ENCODE peak calls at places on chromosomes 13 and 19, in five cellular contexts. One of them, this sample, is unnamed.
A peak's percentile ranks its signal among the peaks of the same experiment; 100 is the strongest.

GRCh38 chr19:54252243-54252642 is 4.8 kb downstream of the LILRB5 start:
- DNase-seq in GM04504: no peak
- DNase-seq in CD4-positive, alpha-beta memory T cell: no peak
- DNase-seq in PC-3: no peak
- DNase-seq in stimulated activated naive CD8-positive, alpha-beta T cell treated with anti-CD3 and anti-CD28 coated beads, Interleukin-15, amount 100 ng/mL, for 72 hours: no peak
- DNase-seq in this sample: no peak

GRCh38 chr13:50451609-50452008 is 391.9 kb downstream of the DLEU7 start:
- DNase-seq in GM04504: no peak
- DNase-seq in CD4-positive, alpha-beta memory T cell: no peak
- DNase-seq in stimulated activated naive CD8-positive, alpha-beta T cell treated with anti-CD3 and anti-CD28 coated beads, Interleukin-15, amount 100 ng/mL, for 72 hours: no peak
- DNase-seq in PC-3: no peak
- DNase-seq in this sample: no peak

GRCh38 chr19:49997709-49998108 is 27.5 kb downstream of the VRK3 start:
- DNase-seq in GM04504: no peak
- DNase-seq in CD4-positive, alpha-beta memory T cell: peak; percentile 6
- DNase-seq in stimulated activated naive CD8-positive, alpha-beta T cell treated with anti-CD3 and anti-CD28 coated beads, Interleukin-15, amount 100 ng/mL, for 72 hours: no peak
- DNase-seq in PC-3: peak; percentile 48
- DNase-seq in this sample: peak; percentile 84

GRCh38 chr19:10230155-10230903 is 802 bp downstream of the S1PR2 start:
- DNase-seq in CD4-positive, alpha-beta memory T cell: peak; percentile 43
- DNase-seq in stimulated activated naive CD8-positive, alpha-beta T cell treated with anti-CD3 and anti-CD28 coated beads, Interleukin-15, amount 100 ng/mL, for 72 hours: peak; percentile 46
- DNase-seq in PC-3: no peak
- DNase-seq in GM04504: no peak
- DNase-seq in this sample: peak; percentile 73

GRCh38 chr13:94711561-94712286 is 621 bp downstream of the SOX21 start:
- DNase-seq in stimulated activated naive CD8-positive, alpha-beta T cell treated with anti-CD3 and anti-CD28 coated beads, Interleukin-15, amount 100 ng/mL, for 72 hours: peak; percentile 28
- DNase-seq in GM04504: no peak
- DNase-seq in PC-3: peak; percentile 27
- DNase-seq in CD4-positive, alpha-beta memory T cell: no peak
- DNase-seq in this sample: no peak

GRCh38 chr19:49271080-49271753 is 53.8 kb downstream of the SLC6A16 start:
- DNase-seq in GM04504: no peak
- DNase-seq in PC-3: no peak
- DNase-seq in CD4-positive, alpha-beta memory T cell: no peak
- DNase-seq in stimulated activated naive CD8-positive, alpha-beta T cell treated with anti-CD3 and anti-CD28 coated beads, Interleukin-15, amount 100 ng/mL, for 72 hours: no peak
- DNase-seq in this sample: no peak

GRCh38 chr19:38852231-38853044 is 2.7 kb upstream of the HNRNPL start:
- DNase-seq in stimulated activated naive CD8-positive, alpha-beta T cell treated with anti-CD3 and anti-CD28 coated beads, Interleukin-15, amount 100 ng/mL, for 72 hours: peak; percentile 74
- DNase-seq in CD4-positive, alpha-beta memory T cell: peak; percentile 54
- DNase-seq in GM04504: no peak
- DNase-seq in PC-3: peak; percentile 57
- DNase-seq in this sample: peak; percentile 82

GRCh38 chr13:112641456-112641855 is 48.4 kb upstream of the ATP11A start:
- DNase-seq in stimulated activated naive CD8-positive, alpha-beta T cell treated with anti-CD3 and anti-CD28 coated beads, Interleukin-15, amount 100 ng/mL, for 72 hours: no peak
- DNase-seq in PC-3: no peak
- DNase-seq in CD4-positive, alpha-beta memory T cell: no peak
- DNase-seq in GM04504: no peak
- DNase-seq in this sample: no peak

GRCh38 chr19:40974633-40975037 is 16.4 kb upstream of the CYP2B6 start:
- DNase-seq in stimulated activated naive CD8-positive, alpha-beta T cell treated with anti-CD3 and anti-CD28 coated beads, Interleukin-15, amount 100 ng/mL, for 72 hours: peak; percentile 70
- DNase-seq in PC-3: peak; percentile 74
- DNase-seq in GM04504: peak; percentile 38
- DNase-seq in CD4-positive, alpha-beta memory T cell: peak; percentile 72
- DNase-seq in this sample: peak; percentile 90

GRCh38 chr13:50250403-50250802 is 235.2 kb downstream of the KCNRG start:
- DNase-seq in stimulated activated naive CD8-positive, alpha-beta T cell treated with anti-CD3 and anti-CD28 coated beads, Interleukin-15, amount 100 ng/mL, for 72 hours: no peak
- DNase-seq in CD4-positive, alpha-beta memory T cell: no peak
- DNase-seq in GM04504: no peak
- DNase-seq in PC-3: no peak
- DNase-seq in this sample: no peak

GRCh38 chr13:27833206-27833605 is 40.9 kb downstream of the GSX1 start:
- DNase-seq in CD4-positive, alpha-beta memory T cell: no peak
- DNase-seq in PC-3: no peak
- DNase-seq in GM04504: no peak
- DNase-seq in stimulated activated naive CD8-positive, alpha-beta T cell treated with anti-CD3 and anti-CD28 coated beads, Interleukin-15, amount 100 ng/mL, for 72 hours: no peak
- DNase-seq in this sample: no peak

GRCh38 chr13:110055089-110055488 is 251.9 kb downstream of the COL4A1 start:
- DNase-seq in GM04504: no peak
- DNase-seq in CD4-positive, alpha-beta memory T cell: no peak
- DNase-seq in PC-3: no peak
- DNase-seq in stimulated activated naive CD8-positive, alpha-beta T cell treated with anti-CD3 and anti-CD28 coated beads, Interleukin-15, amount 100 ng/mL, for 72 hours: peak; percentile 19
- DNase-seq in this sample: no peak